ENCODE peak calls at places on chromosomes 6 and 20, in five cellular contexts. E, P, L, C and S are unnamed samples.
A peak's percentile ranks its signal among the peaks of the same experiment; 100 is the strongest.

GRCh38 chr20:14948416-14948815 is 611.0 kb upstream of the FLRT3 start:
- DNase-seq in E (no peak), P (no peak), L (no peak), C (no peak), S (no peak)

GRCh38 chr6:158047120-158047518 is 65.5 kb downstream of the SYNJ2 start:
- DNase-seq in E (no peak), P (no peak), L (no peak), C (no peak), S (no peak)

GRCh38 chr6:100538086-100538485 is 73.4 kb upstream of the SIM1 start:
- DNase-seq in E (no peak), P (no peak), L (no peak), C (no peak), S (no peak)

GRCh38 chr6:111850288-111850937 is 22.8 kb downstream of the FYN start:
- DNase-seq in E (no peak), P (no peak), L (no peak), C (no peak), S (no peak)

GRCh38 chr6:33960345-33961313 is 156.8 kb upstream of the MLN start:
- DNase-seq in E (no peak), P (no peak), L (no peak), C (no peak), S (no peak)

GRCh38 chr20:35007891-35008290 is 52.2 kb downstream of the MYH7B start:
- DNase-seq in E (no peak), P (no peak), L (no peak), C (no peak), S (no peak)

GRCh38 chr6:34543421-34543820 is 12.7 kb downstream of the SPDEF start:
- DNase-seq in E (no peak), P (no peak), L (no peak), C (peak; percentile 58), S (no peak)

GRCh38 chr6:151285121-151285520 is 45.4 kb downstream of the AKAP12 start:
- DNase-seq in E (no peak), P (no peak), L (no peak), C (peak; percentile 23), S (no peak)

GRCh38 chr20:21395666-21396044 is 1.7 kb downstream of the NKX2-4 start:
- DNase-seq in E (no peak), P (no peak), L (peak; percentile 27), C (no peak), S (no peak)

GRCh38 chr6:138526822-138527235 is 27.5 kb upstream of the NHSL1 start:
- DNase-seq in E (no peak), P (no peak), L (no peak), C (no peak), S (no peak)

GRCh38 chr6:47372318-47372717 is 62.6 kb upstream of the TNFRSF21 start:
- DNase-seq in E (no peak), P (no peak), L (no peak), C (no peak), S (no peak)

GRCh38 chr20:93641-94040 is 6.2 kb downstream of the DEFB125 start:
- DNase-seq in E (no peak), P (no peak), L (no peak), C (no peak), S (no peak)

GRCh38 chr6:36285187-36285612 is 15.3 kb downstream of the PNPLA1 start:
- DNase-seq in E (no peak), P (no peak), L (peak; percentile 69), C (no peak), S (peak; percentile 16)

GRCh38 chr20:53803492-53804155 is 210.0 kb upstream of the ZNF217 start:
- DNase-seq in E (no peak), P (no peak), L (no peak), C (no peak), S (no peak)

GRCh38 chr6:14544689-14545088 is 427.1 kb downstream of the CD83 start:
- DNase-seq in E (no peak), P (no peak), L (no peak), C (no peak), S (no peak)

GRCh38 chr6:29887819-29888581 is 54.3 kb upstream of the HLA-A start:
- DNase-seq in E (peak; percentile 23), P (peak; percentile 77), L (peak; percentile 71), C (peak; percentile 29), S (peak; percentile 25)

GRCh38 chr6:159608961-159609673 is 83.9 kb downstream of the SOD2 start:
- DNase-seq in E (no peak), P (peak; percentile 58), L (peak; percentile 70), C (peak; percentile 24), S (peak; percentile 33)

GRCh38 chr6:157561037-157561790 is 180.2 kb downstream of the ZDHHC14 start:
- DNase-seq in E (no peak), P (no peak), L (no peak), C (no peak), S (no peak)

GRCh38 chr6:139708342-139709199 is 334.1 kb upstream of the CITED2 start:
- DNase-seq in E (no peak), P (no peak), L (no peak), C (peak; percentile 86), S (no peak)

GRCh38 chr6:146753306-146753705 is 154.5 kb downstream of the ADGB start:
- DNase-seq in E (no peak), P (no peak), L (no peak), C (no peak), S (no peak)

GRCh38 chr6:52560462-52560861 is 16.4 kb downstream of the TRAM2 start:
- DNase-seq in E (no peak), P (no peak), L (no peak), C (no peak), S (no peak)

GRCh38 chr6:149840345-149841075 is 23.6 kb downstream of the LRP11 start:
- DNase-seq in E (peak; percentile 58), P (peak; percentile 79), L (peak; percentile 79), C (peak; percentile 91), S (no peak)

GRCh38 chr20:2109425-2110210 is 8.0 kb downstream of the STK35 start:
- DNase-seq in E (no peak), P (no peak), L (no peak), C (no peak), S (no peak)

GRCh38 chr6:90468080-90468479 is 118.8 kb downstream of the MAP3K7 start:
- DNase-seq in E (no peak), P (no peak), L (no peak), C (no peak), S (no peak)

GRCh38 chr6:89853068-89853467 is 23.4 kb downstream of the CASP8AP2 start:
- DNase-seq in E (no peak), P (no peak), L (no peak), C (no peak), S (no peak)

GRCh38 chr6:136415351-136416005 is 125.8 kb upstream of the BCLAF1 start:
- DNase-seq in E (peak; percentile 77), P (no peak), L (no peak), C (peak; percentile 20), S (peak; percentile 55)

GRCh38 chr6:129353067-129353466 is 356.9 kb downstream of the ARHGAP18 start:
- DNase-seq in E (no peak), P (peak; percentile 21), L (no peak), C (no peak), S (no peak)

GRCh38 chr20:52747736-52748135 is 224.4 kb upstream of the TSHZ2 start:
- DNase-seq in E (no peak), P (no peak), L (peak; percentile 34), C (no peak), S (no peak)

GRCh38 chr6:43924222-43924702 is 154.3 kb downstream of the VEGFA start:
- DNase-seq in E (peak; percentile 20), P (no peak), L (no peak), C (no peak), S (peak; percentile 64)

GRCh38 chr6:134060491-134061106 is 8.2 kb upstream of the SLC2A12 start:
- DNase-seq in E (no peak), P (no peak), L (no peak), C (peak; percentile 62), S (no peak)

GRCh38 chr6:17988422-17988944 is 1.0 kb upstream of the KIF13A start:
- DNase-seq in E (no peak), P (no peak), L (no peak), C (no peak), S (no peak)

GRCh38 chr6:45493761-45494160 is 116.0 kb upstream of the SUPT3H start:
- DNase-seq in E (no peak), P (no peak), L (no peak), C (no peak), S (no peak)

GRCh38 chr20:53833333-53834043 is 236.9 kb downstream of the BCAS1 start:
- DNase-seq in E (no peak), P (no peak), L (no peak), C (no peak), S (peak; percentile 64)

GRCh38 chr6:90900034-90900433 is 313.2 kb upstream of the MAP3K7 start:
- DNase-seq in E (no peak), P (no peak), L (no peak), C (no peak), S (no peak)

GRCh38 chr6:2877057-2877882 is 25.8 kb downstream of the SERPINB9 start:
- DNase-seq in E (no peak), P (no peak), L (no peak), C (peak; percentile 59), S (no peak)

GRCh38 chr6:132741281-132741680 is 16.4 kb downstream of the VNN2 start:
- DNase-seq in E (no peak), P (no peak), L (no peak), C (no peak), S (no peak)

GRCh38 chr6:99604161-99605073 is 2.2 kb upstream of the PRDM13 start:
- DNase-seq in E (no peak), P (no peak), L (peak; percentile 43), C (no peak), S (no peak)

GRCh38 chr20:21719592-21720214 is 14.2 kb downstream of the PAX1 start:
- DNase-seq in E (peak; percentile 22), P (peak; percentile 41), L (peak; percentile 74), C (peak; percentile 15), S (peak; percentile 54)

GRCh38 chr6:10999994-11000393 is 44.1 kb downstream of the ELOVL2 start:
- DNase-seq in E (no peak), P (no peak), L (no peak), C (no peak), S (no peak)

GRCh38 chr20:6504826-6505225 is 262.7 kb upstream of the BMP2 start:
- DNase-seq in E (no peak), P (no peak), L (no peak), C (no peak), S (no peak)